ENCODE peak calls at places on chromosome 17, in ten cellular contexts. One of them, this sample, is unnamed.

GRCh38 chr17:1588781-1589585 is 26.4 kb upstream of the PITPNA start:
- DNase-seq in fibroblast of the conjunctiva: peak
- DNase-seq in mucosa of descending colon: no peak
- DNase-seq in activated naive CD8-positive, alpha-beta T cell treated with anti-CD3 and anti-CD28 coated beads, Interleukin-2, amount 50 U/mL, for 24 hours: no peak
- DNase-seq in fibroblast of lung: peak
- DNase-seq in AG10803: no peak
- DNase-seq in AG04450: no peak
- DNase-seq in Ammon's horn: no peak
- DNase-seq in NCI-H1105 treated with DMSO at 0.1 percent for 48 hours: no peak
- DNase-seq in non-pigmented ciliary epithelial cell: no peak
- DNase-seq in this sample: no peak

GRCh38 chr17:80123791-80124190 is 22.4 kb downstream of the GAA start:
- DNase-seq in mucosa of descending colon: no peak
- DNase-seq in activated naive CD8-positive, alpha-beta T cell treated with anti-CD3 and anti-CD28 coated beads, Interleukin-2, amount 50 U/mL, for 24 hours: no peak
- DNase-seq in NCI-H1105 treated with DMSO at 0.1 percent for 48 hours: no peak
- DNase-seq in AG04450: no peak
- DNase-seq in fibroblast of lung: peak
- DNase-seq in non-pigmented ciliary epithelial cell: no peak
- DNase-seq in AG10803: peak
- DNase-seq in Ammon's horn: no peak
- DNase-seq in fibroblast of the conjunctiva: no peak
- DNase-seq in this sample: peak

GRCh38 chr17:75079023-75079373 is 8.8 kb upstream of the SLC16A5 start:
- DNase-seq in Ammon's horn: no peak
- DNase-seq in fibroblast of lung: no peak
- DNase-seq in non-pigmented ciliary epithelial cell: no peak
- DNase-seq in AG04450: no peak
- DNase-seq in activated naive CD8-positive, alpha-beta T cell treated with anti-CD3 and anti-CD28 coated beads, Interleukin-2, amount 50 U/mL, for 24 hours: no peak
- DNase-seq in fibroblast of the conjunctiva: no peak
- DNase-seq in mucosa of descending colon: no peak
- DNase-seq in AG10803: no peak
- DNase-seq in NCI-H1105 treated with DMSO at 0.1 percent for 48 hours: no peak
- DNase-seq in this sample: no peak

GRCh38 chr17:44307387-44308186 is 814 bp upstream of the RUNDC3A start:
- DNase-seq in non-pigmented ciliary epithelial cell: no peak
- DNase-seq in AG10803: peak
- DNase-seq in Ammon's horn: peak
- DNase-seq in fibroblast of lung: peak
- DNase-seq in activated naive CD8-positive, alpha-beta T cell treated with anti-CD3 and anti-CD28 coated beads, Interleukin-2, amount 50 U/mL, for 24 hours: no peak
- DNase-seq in mucosa of descending colon: no peak
- DNase-seq in NCI-H1105 treated with DMSO at 0.1 percent for 48 hours: peak
- DNase-seq in fibroblast of the conjunctiva: no peak
- DNase-seq in AG04450: no peak
- DNase-seq in this sample: no peak

GRCh38 chr17:73747221-73748002 is 103.2 kb upstream of the SDK2 start:
- DNase-seq in non-pigmented ciliary epithelial cell: no peak
- DNase-seq in AG04450: no peak
- DNase-seq in NCI-H1105 treated with DMSO at 0.1 percent for 48 hours: peak
- DNase-seq in mucosa of descending colon: no peak
- DNase-seq in AG10803: no peak
- DNase-seq in fibroblast of the conjunctiva: no peak
- DNase-seq in Ammon's horn: no peak
- DNase-seq in fibroblast of lung: no peak
- DNase-seq in activated naive CD8-positive, alpha-beta T cell treated with anti-CD3 and anti-CD28 coated beads, Interleukin-2, amount 50 U/mL, for 24 hours: no peak
- DNase-seq in this sample: no peak

GRCh38 chr17:76268991-76269981 is 4.1 kb downstream of the UBALD2 start:
- DNase-seq in fibroblast of lung: no peak
- DNase-seq in AG04450: no peak
- DNase-seq in fibroblast of the conjunctiva: no peak
- DNase-seq in AG10803: no peak
- DNase-seq in NCI-H1105 treated with DMSO at 0.1 percent for 48 hours: no peak
- DNase-seq in activated naive CD8-positive, alpha-beta T cell treated with anti-CD3 and anti-CD28 coated beads, Interleukin-2, amount 50 U/mL, for 24 hours: peak
- DNase-seq in non-pigmented ciliary epithelial cell: no peak
- DNase-seq in mucosa of descending colon: no peak
- DNase-seq in Ammon's horn: no peak
- DNase-seq in this sample: peak

GRCh38 chr17:9023389-9024210 is 2.3 kb downstream of the NTN1 start:
- DNase-seq in Ammon's horn: no peak
- DNase-seq in NCI-H1105 treated with DMSO at 0.1 percent for 48 hours: no peak
- DNase-seq in fibroblast of the conjunctiva: no peak
- DNase-seq in non-pigmented ciliary epithelial cell: no peak
- DNase-seq in activated naive CD8-positive, alpha-beta T cell treated with anti-CD3 and anti-CD28 coated beads, Interleukin-2, amount 50 U/mL, for 24 hours: no peak
- DNase-seq in mucosa of descending colon: no peak
- DNase-seq in fibroblast of lung: no peak
- DNase-seq in AG10803: no peak
- DNase-seq in AG04450: no peak
- DNase-seq in this sample: peak

GRCh38 chr17:65753348-65753747 is 191.9 kb upstream of the AXIN2 start:
- DNase-seq in activated naive CD8-positive, alpha-beta T cell treated with anti-CD3 and anti-CD28 coated beads, Interleukin-2, amount 50 U/mL, for 24 hours: no peak
- DNase-seq in non-pigmented ciliary epithelial cell: no peak
- DNase-seq in AG04450: no peak
- DNase-seq in fibroblast of lung: no peak
- DNase-seq in Ammon's horn: no peak
- DNase-seq in mucosa of descending colon: no peak
- DNase-seq in AG10803: no peak
- DNase-seq in fibroblast of the conjunctiva: no peak
- DNase-seq in NCI-H1105 treated with DMSO at 0.1 percent for 48 hours: peak
- DNase-seq in this sample: no peak

GRCh38 chr17:9095390-9095789 is 74.1 kb downstream of the NTN1 start:
- DNase-seq in fibroblast of the conjunctiva: peak
- DNase-seq in non-pigmented ciliary epithelial cell: no peak
- DNase-seq in AG04450: no peak
- DNase-seq in AG10803: peak
- DNase-seq in NCI-H1105 treated with DMSO at 0.1 percent for 48 hours: no peak
- DNase-seq in fibroblast of lung: no peak
- DNase-seq in Ammon's horn: no peak
- DNase-seq in mucosa of descending colon: no peak
- DNase-seq in activated naive CD8-positive, alpha-beta T cell treated with anti-CD3 and anti-CD28 coated beads, Interleukin-2, amount 50 U/mL, for 24 hours: no peak
- DNase-seq in this sample: no peak

GRCh38 chr17:83012161-83012800 is 67.1 kb upstream of the METRNL start:
- DNase-seq in non-pigmented ciliary epithelial cell: no peak
- DNase-seq in fibroblast of lung: peak
- DNase-seq in AG04450: no peak
- DNase-seq in AG10803: peak
- DNase-seq in mucosa of descending colon: no peak
- DNase-seq in NCI-H1105 treated with DMSO at 0.1 percent for 48 hours: no peak
- DNase-seq in activated naive CD8-positive, alpha-beta T cell treated with anti-CD3 and anti-CD28 coated beads, Interleukin-2, amount 50 U/mL, for 24 hours: no peak
- DNase-seq in Ammon's horn: no peak
- DNase-seq in fibroblast of the conjunctiva: no peak
- DNase-seq in this sample: no peak

GRCh38 chr17:7261377-7262191 is 694 bp downstream of the CLDN7 start:
- DNase-seq in activated naive CD8-positive, alpha-beta T cell treated with anti-CD3 and anti-CD28 coated beads, Interleukin-2, amount 50 U/mL, for 24 hours: no peak
- DNase-seq in mucosa of descending colon: peak
- DNase-seq in AG10803: no peak
- DNase-seq in NCI-H1105 treated with DMSO at 0.1 percent for 48 hours: peak
- DNase-seq in fibroblast of lung: no peak
- DNase-seq in non-pigmented ciliary epithelial cell: no peak
- DNase-seq in fibroblast of the conjunctiva: no peak
- DNase-seq in Ammon's horn: no peak
- DNase-seq in AG04450: no peak
- DNase-seq in this sample: peak

GRCh38 chr17:1485311-1485747 is 7.2 kb downstream of the MYO1C start:
- DNase-seq in Ammon's horn: no peak
- DNase-seq in non-pigmented ciliary epithelial cell: no peak
- DNase-seq in fibroblast of the conjunctiva: no peak
- DNase-seq in NCI-H1105 treated with DMSO at 0.1 percent for 48 hours: no peak
- DNase-seq in AG10803: no peak
- DNase-seq in AG04450: no peak
- DNase-seq in mucosa of descending colon: peak
- DNase-seq in activated naive CD8-positive, alpha-beta T cell treated with anti-CD3 and anti-CD28 coated beads, Interleukin-2, amount 50 U/mL, for 24 hours: peak
- DNase-seq in fibroblast of lung: peak
- DNase-seq in this sample: no peak

GRCh38 chr17:74528491-74529199 is 2.6 kb downstream of the CD300LB start:
- DNase-seq in fibroblast of lung: no peak
- DNase-seq in AG10803: no peak
- DNase-seq in AG04450: no peak
- DNase-seq in NCI-H1105 treated with DMSO at 0.1 percent for 48 hours: no peak
- DNase-seq in fibroblast of the conjunctiva: no peak
- DNase-seq in activated naive CD8-positive, alpha-beta T cell treated with anti-CD3 and anti-CD28 coated beads, Interleukin-2, amount 50 U/mL, for 24 hours: no peak
- DNase-seq in non-pigmented ciliary epithelial cell: no peak
- DNase-seq in mucosa of descending colon: peak
- DNase-seq in Ammon's horn: peak
- DNase-seq in this sample: peak

GRCh38 chr17:15490634-15491261 is 23.3 kb upstream of the CDRT4 start:
- DNase-seq in AG04450: no peak
- DNase-seq in Ammon's horn: peak
- DNase-seq in NCI-H1105 treated with DMSO at 0.1 percent for 48 hours: no peak
- DNase-seq in AG10803: peak
- DNase-seq in activated naive CD8-positive, alpha-beta T cell treated with anti-CD3 and anti-CD28 coated beads, Interleukin-2, amount 50 U/mL, for 24 hours: peak
- DNase-seq in fibroblast of the conjunctiva: no peak
- DNase-seq in non-pigmented ciliary epithelial cell: no peak
- DNase-seq in fibroblast of lung: peak
- DNase-seq in mucosa of descending colon: peak
- DNase-seq in this sample: no peak

This sample was measured in activated CD8-positive, alpha-beta memory T cell treated with anti-CD3 and anti-CD28 coated beads for 24 hours.